ENCODE peak calls at places on chromosomes 13 and 19, in ten cellular contexts. A is tibial nerve; E is kidney; Z is uterus; Q is SK-N-SH; W is IMR-90; P is fibroblast of lung; B is CD8-positive, alpha-beta T cell; K is PC-9; D is aorta. N is an unnamed sample.

GRCh38 chr13:76822691-76823267 is 63.4 kb downstream of the KCTD12 start:
- DNase-seq in B (no peak), K (no peak), E (no peak), Q (no peak), P (peak; percentile 60), A (no peak), W (peak; percentile 34), D (no peak), Z (no peak), N (no peak)

GRCh38 chr13:112181336-112182051 is 114.5 kb downstream of the SOX1 start:
- DNase-seq in B (no peak), W (no peak), Z (no peak), P (no peak), D (no peak), E (no peak), Q (no peak), A (no peak), K (no peak), N (no peak)

GRCh38 chr19:703329-703650 is 5.4 kb upstream of the PALM start:
- DNase-seq in Q (no peak), W (no peak), B (no peak), E (no peak), D (no peak), A (no peak), P (no peak), Z (no peak), K (no peak), N (no peak)

GRCh38 chr13:30726192-30726591 is 9.2 kb upstream of the ALOX5AP start:
- DNase-seq in A (no peak), B (no peak), D (no peak), Q (no peak), K (no peak), Z (no peak), E (no peak), W (no peak), P (no peak), N (no peak)

GRCh38 chr19:632228-633067 is 889 bp downstream of the POLRMT start:
- DNase-seq in W (peak; percentile 36), K (peak; percentile 50), E (no peak), D (no peak), Z (no peak), Q (peak; percentile 68), B (no peak), P (peak; percentile 44), A (no peak), N (no peak)

GRCh38 chr19:41703602-41704293 is 4.7 kb upstream of the CEACAM5 start:
- DNase-seq in A (no peak), K (no peak), E (no peak), W (no peak), B (no peak), P (no peak), Z (peak; percentile 4), Q (no peak), D (no peak), N (no peak)

GRCh38 chr13:27131202-27131623 is 40.4 kb downstream of the USP12 start:
- DNase-seq in K (no peak), D (no peak), A (no peak), Z (no peak), B (peak; percentile 72), P (no peak), W (peak; percentile 55), Q (no peak), E (no peak), N (peak; percentile 57)

GRCh38 chr19:39871886-39872866 is 26.0 kb upstream of the FBL start:
- DNase-seq in B (no peak), Z (no peak), K (no peak), W (no peak), A (no peak), E (no peak), D (no peak), Q (no peak), P (no peak), N (no peak)

GRCh38 chr19:7500811-7501450 is 12.1 kb upstream of the PEX11G start:
- DNase-seq in K (peak; percentile 80), Q (peak; percentile 93), P (no peak), A (no peak), D (no peak), E (peak; percentile 75), W (peak; percentile 46), Z (no peak), B (no peak), N (no peak)

GRCh38 chr19:7494416-7495098 is 5.7 kb upstream of the PEX11G start:
- DNase-seq in Z (no peak), A (no peak), B (no peak), P (peak; percentile 42), D (peak; percentile 73), Q (peak; percentile 83), W (no peak), K (no peak), E (peak; percentile 82), N (no peak)

GRCh38 chr19:6425732-6426686 is 1.4 kb upstream of the KHSRP start:
- DNase-seq in Z (peak; percentile 25), B (no peak), K (no peak), A (no peak), E (no peak), D (no peak), W (no peak), P (no peak), Q (peak; percentile 27), N (no peak)

GRCh38 chr19:37691881-37692504 is 27.6 kb downstream of the ZNF607 start:
- DNase-seq in Q (peak; percentile 89), W (peak; percentile 80), B (peak; percentile 83), D (peak; percentile 91), Z (peak; percentile 80), P (peak; percentile 95), A (peak; percentile 43), E (peak; percentile 94), K (peak; percentile 43), N (peak; percentile 23)

GRCh38 chr13:33033361-33033812 is 17.2 kb downstream of the KL start:
- DNase-seq in D (no peak), A (no peak), B (peak; percentile 53), Z (no peak), W (no peak), P (no peak), E (no peak), Q (no peak), K (no peak), N (no peak)

GRCh38 chr13:71770710-71771109 is 96.3 kb downstream of the DACH1 start:
- DNase-seq in Q (no peak), E (no peak), P (no peak), B (no peak), A (no peak), Z (no peak), K (no peak), D (no peak), W (no peak), N (no peak)

GRCh38 chr13:111005364-111005763 is 90.5 kb upstream of the ANKRD10 start:
- DNase-seq in W (peak; percentile 67), B (no peak), Q (no peak), A (no peak), K (peak; percentile 21), E (no peak), D (no peak), Z (no peak), P (peak; percentile 16), N (no peak)

GRCh38 chr13:21060827-21061076 is 634 bp downstream of the LATS2 start:
- DNase-seq in K (no peak), B (no peak), Z (no peak), A (no peak), D (peak; percentile 55), Q (peak; percentile 44), W (no peak), E (no peak), P (no peak), N (no peak)

GRCh38 chr19:36086326-36086725 is 24.6 kb upstream of the OVOL3 start:
- DNase-seq in W (no peak), E (no peak), A (no peak), Z (no peak), K (no peak), Q (no peak), D (no peak), P (no peak), B (no peak), N (no peak)

GRCh38 chr19:3041302-3041701 is 12.2 kb upstream of the TLE2 start:
- DNase-seq in B (no peak), E (no peak), W (no peak), D (no peak), P (no peak), Q (no peak), Z (no peak), A (no peak), K (no peak), N (no peak)
- H3K36me3 ChIP-seq in B (no peaks in the 10 kb centered on the region), E (no peaks in the 10 kb centered on the region), W (no peaks in the 10 kb centered on the region), D (no peaks in the 10 kb centered on the region), P (no peaks in the 10 kb centered on the region), Q (no peaks in the 10 kb centered on the region), Z (no peaks in the 10 kb centered on the region), A (no peaks in the 10 kb centered on the region), K (no peaks in the 10 kb centered on the region), N (no peaks in the 10 kb centered on the region)

GRCh38 chr19:12939292-12939606 is 840 bp downstream of the CALR start:
- DNase-seq in K (no peak), D (no peak), A (no peak), Z (peak; percentile 36), E (peak; percentile 78), B (no peak), P (peak; percentile 42), W (peak; percentile 66), Q (no peak), N (no peak)
- H3K27ac ChIP-seq in K (peak overlapping the region; percentile 68), D (no peak overlapping the region), A (peak overlapping the region; percentile 91), Z (peak overlapping the region; percentile 90), E (peak overlapping the region; percentile 92), B (peak overlapping the region; percentile 86), P (peak overlapping the region; percentile 95), W (peak overlapping the region; percentile 90), Q (peak overlapping the region; percentile 71), N (peak overlapping the region; percentile 86)

GRCh38 chr13:50593228-50593627 is 250.3 kb downstream of the DLEU7 start:
- DNase-seq in Z (no peak), P (no peak), B (no peak), W (no peak), K (no peak), E (no peak), A (no peak), Q (no peak), D (no peak), N (no peak)
- H3K4me1 ChIP-seq in Z (no peaks in the 10 kb centered on the region), P (peaks cover 11% of the 10 kb centered on the region), B (peaks cover 23% of the 10 kb centered on the region), W (peaks cover 9% of the 10 kb centered on the region), K (peaks cover 23% of the 10 kb centered on the region), E (peaks cover 2% of the 10 kb centered on the region), A (peaks cover 14% of the 10 kb centered on the region), Q (peaks cover 26% of the 10 kb centered on the region), D (no peaks in the 10 kb centered on the region), N (peaks cover 11% of the 10 kb centered on the region)

GRCh38 chr19:38703509-38703908 is 40.8 kb downstream of the CAPN12 start:
- DNase-seq in K (no peak), B (no peak), D (no peak), A (no peak), Q (no peak), P (no peak), Z (no peak), W (no peak), E (no peak), N (no peak)

GRCh38 chr19:38701455-38702063 is 42.7 kb downstream of the CAPN12 start:
- DNase-seq in E (no peak), A (no peak), W (peak; percentile 21), Z (no peak), D (peak; percentile 77), K (no peak), B (no peak), Q (no peak), P (peak; percentile 85), N (no peak)

GRCh38 chr19:38700933-38701454 is 43.3 kb downstream of the CAPN12 start:
- DNase-seq in B (no peak), E (no peak), K (no peak), D (no peak), P (no peak), Q (no peak), W (no peak), A (no peak), Z (no peak), N (no peak)

GRCh38 chr19:38700350-38700932 is 43.8 kb downstream of the CAPN12 start:
- DNase-seq in B (no peak), A (no peak), W (no peak), K (no peak), D (no peak), E (no peak), P (no peak), Q (no peak), Z (no peak), N (no peak)

GRCh38 chr19:38702278-38702677 is 42.0 kb downstream of the CAPN12 start:
- DNase-seq in D (no peak), K (no peak), Z (no peak), B (no peak), A (no peak), W (no peak), E (no peak), Q (no peak), P (no peak), N (no peak)
- H3K36me3 ChIP-seq in D (peaks cover 2% of the 10 kb centered on the region), K (peaks cover 52% of the 10 kb centered on the region), Z (no peaks in the 10 kb centered on the region), B (no peaks in the 10 kb centered on the region), A (no peaks in the 10 kb centered on the region), W (peaks cover 68% of the 10 kb centered on the region), E (peaks cover 70% of the 10 kb centered on the region), Q (peaks cover 38% of the 10 kb centered on the region), P (peaks cover 52% of the 10 kb centered on the region), N (peaks cover 64% of the 10 kb centered on the region)

N was measured in effector memory CD4-positive, alpha-beta T cell.